ENCODE peak calls at places on chromosomes 6 and 20, in eight cellular contexts. V is SK-N-SH, D is vagina, B is stomach, K is breast epithelium, E is Panc1, Y is prostate gland, H is transverse colon. Q is an unnamed sample.

GRCh38 chr20:38418509-38419204 is 16.5 kb downstream of the SNHG17 start:
- DNase-seq in D (no peak), B (peak; percentile 35), Y (no peak), K (no peak), V (no peak), E (no peak), H (no peak), Q (no peak)

GRCh38 chr6:52390361-52390727 is 28.4 kb downstream of the PAQR8 start:
- DNase-seq in H (no peak), E (no peak), V (peak; percentile 34), Y (peak; percentile 21), K (no peak), B (no peak), D (no peak), Q (no peak)

GRCh38 chr6:36666726-36667591 is 11.6 kb upstream of the CDKN1A start:
- DNase-seq in H (peak; percentile 65), B (peak; percentile 47), V (peak; percentile 62), D (no peak), Y (peak; percentile 79), K (peak; percentile 87), E (no peak), Q (no peak)

GRCh38 chr6:44606506-44606905 is 219.0 kb downstream of the CDC5L start:
- DNase-seq in V (no peak), E (no peak), Y (peak; percentile 9), K (no peak), D (no peak), B (no peak), H (no peak), Q (no peak)

GRCh38 chr6:55825402-55826051 is 49.9 kb downstream of the BMP5 start:
- DNase-seq in D (no peak), K (no peak), E (peak; percentile 55), Y (no peak), V (no peak), H (no peak), B (no peak), Q (no peak)

GRCh38 chr20:38550274-38550673 is 30.7 kb upstream of the ADIG start:
- DNase-seq in K (no peak), Y (no peak), H (no peak), V (no peak), D (no peak), B (no peak), E (no peak), Q (no peak)

GRCh38 chr20:19826179-19826914 is 68.3 kb downstream of the RIN2 start:
- DNase-seq in E (no peak), K (no peak), V (no peak), D (no peak), B (no peak), H (no peak), Y (no peak), Q (no peak)

GRCh38 chr6:2230659-2231277 is 14.6 kb downstream of the GMDS start:
- DNase-seq in B (no peak), D (no peak), E (no peak), V (no peak), Y (no peak), H (no peak), K (no peak), Q (no peak)

GRCh38 chr6:17427617-17428016 is 34.2 kb downstream of the CAP2 start:
- DNase-seq in D (no peak), K (no peak), Y (no peak), E (no peak), H (no peak), B (no peak), V (no peak), Q (no peak)

GRCh38 chr6:35586542-35586941 is 73.8 kb upstream of the TULP1 start:
- DNase-seq in E (no peak), V (no peak), H (no peak), D (no peak), K (peak; percentile 74), B (no peak), Y (no peak), Q (no peak)

GRCh38 chr6:142871910-142872331 is 73.1 kb downstream of the HIVEP2 start:
- DNase-seq in E (no peak), V (no peak), K (peak; percentile 63), D (no peak), H (peak; percentile 59), B (no peak), Y (peak; percentile 29), Q (no peak)

GRCh38 chr20:25529295-25529951 is 55.9 kb downstream of the NINL start:
- DNase-seq in H (no peak), K (no peak), Y (no peak), E (no peak), D (no peak), V (no peak), B (no peak), Q (no peak)

GRCh38 chr20:41249781-41250281 is 67.7 kb downstream of the ZHX3 start:
- DNase-seq in E (no peak), K (no peak), Y (no peak), V (peak; percentile 18), D (no peak), H (no peak), B (no peak), Q (no peak)

GRCh38 chr6:126064994-126065401 is 78.7 kb downstream of the TRMT11 start:
- DNase-seq in Y (no peak), V (peak; percentile 36), D (no peak), H (no peak), K (no peak), B (peak; percentile 38), E (no peak), Q (no peak)

GRCh38 chr20:43988451-43988850 is 73.8 kb downstream of the TOX2 start:
- DNase-seq in Y (no peak), K (no peak), B (no peak), E (no peak), D (no peak), H (peak; percentile 23), V (no peak), Q (no peak)

GRCh38 chr20:19419420-19419819 is 207.0 kb downstream of the SLC24A3 start:
- DNase-seq in B (no peak), V (no peak), H (no peak), Y (no peak), D (no peak), K (no peak), E (no peak), Q (no peak)

GRCh38 chr6:55617272-55617671 is 38.3 kb upstream of the HMGCLL1 start:
- DNase-seq in Y (no peak), H (no peak), E (peak; percentile 13), B (no peak), K (no peak), V (peak; percentile 16), D (no peak), Q (peak; percentile 24)

DNA sequence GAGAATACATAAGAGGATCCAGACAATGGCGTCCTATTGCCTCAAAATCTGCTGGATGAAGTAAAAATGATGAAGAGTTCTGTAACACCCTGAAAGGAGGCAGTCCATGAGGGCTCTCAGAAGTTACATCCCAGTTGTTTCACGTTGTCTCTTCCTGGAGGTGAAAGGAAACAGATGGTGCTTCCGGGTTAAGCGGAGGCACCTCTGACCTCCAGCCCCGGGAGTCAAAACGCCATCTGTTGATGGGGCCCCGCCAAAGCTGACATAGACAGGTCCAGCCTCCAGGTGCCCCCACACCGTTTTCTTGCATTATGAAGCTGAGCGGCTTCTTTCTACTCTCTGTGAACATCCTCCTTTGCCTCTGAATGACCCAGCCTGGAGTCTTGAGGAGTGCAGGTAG is 9.5 kb downstream of the SEMG2 start:
- DNase-seq in H (no peak), K (no peak), B (no peak), V (no peak), D (no peak), Y (no peak), E (no peak), Q (no peak)
- TF ChIP-seq POLR2AphosphoS5 in H (no peak), K (no peak), B (no peak), V (no peak), D (no peak), Y (no peak), E (no peak), Q (no peak)

GRCh38 chr20:55701467-55701866 is 303.9 kb downstream of the CBLN4 start:
- DNase-seq in D (no peak), Y (no peak), E (no peak), B (no peak), K (no peak), H (no peak), V (no peak), Q (no peak)
- H3K9me3 ChIP-seq in D (no peaks in the 10 kb centered on the region), Y (no peaks in the 10 kb centered on the region), E (no peaks in the 10 kb centered on the region), B (no peaks in the 10 kb centered on the region), K (no peaks in the 10 kb centered on the region), H (no peaks in the 10 kb centered on the region), V (no peaks in the 10 kb centered on the region), Q (no peaks in the 10 kb centered on the region)

GRCh38 chr6:11460001-11460668 is 77.4 kb upstream of the TMEM170B start:
- DNase-seq in K (no peak), E (no peak), V (no peak), H (no peak), Y (no peak), D (no peak), B (no peak), Q (no peak)

GRCh38 chr6:11458509-11458908 is 79.0 kb upstream of the TMEM170B start:
- DNase-seq in E (no peak), D (no peak), B (no peak), V (no peak), K (no peak), Y (no peak), H (no peak), Q (no peak)

GRCh38 chr6:11459002-11459658 is 78.4 kb upstream of the TMEM170B start:
- DNase-seq in E (no peak), Y (no peak), H (no peak), K (no peak), B (no peak), V (no peak), D (no peak), Q (no peak)

GRCh38 chr6:11462742-11463414 is 74.7 kb upstream of the TMEM170B start:
- DNase-seq in K (no peak), E (no peak), Y (no peak), D (no peak), H (no peak), B (no peak), V (no peak), Q (no peak)

GRCh38 chr6:11460837-11461661 is 76.5 kb upstream of the TMEM170B start:
- DNase-seq in K (no peak), B (no peak), Y (no peak), H (no peak), E (no peak), D (no peak), V (no peak), Q (no peak)
- TF ChIP-seq POLR2AphosphoS5 in K (no peak), B (no peak), Y (no peak), H (no peak), E (no peak), D (no peak), V (no peak), Q (no peak)

DNA sequence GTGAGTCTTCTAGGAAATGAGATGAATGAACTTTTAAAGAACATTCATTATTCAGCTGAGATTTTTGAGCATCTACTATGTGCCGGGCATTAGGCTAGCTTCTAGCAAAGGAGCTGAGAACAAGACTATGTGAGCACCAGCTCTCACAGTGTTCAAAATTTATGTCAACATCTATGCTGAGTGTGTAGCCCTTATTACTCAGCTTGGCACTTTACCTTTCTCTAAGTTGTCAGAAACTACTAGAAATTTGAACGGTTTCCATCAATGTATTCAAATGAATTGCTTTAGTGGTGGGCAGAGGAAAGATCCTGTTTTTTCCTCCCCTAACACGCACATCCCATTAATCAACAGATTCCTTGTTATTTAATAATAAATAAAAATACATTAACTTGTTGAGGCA is 33.3 kb downstream of the CYP24A1 start:
- DNase-seq in D (no peak), E (no peak), B (no peak), K (no peak), V (no peak), Y (no peak), H (no peak), Q (no peak)
- H3K9me3 ChIP-seq in D (no peaks in the 10 kb centered on the region), E (no peaks in the 10 kb centered on the region), B (peaks cover 5% of the 10 kb centered on the region), K (no peaks in the 10 kb centered on the region), V (no peaks in the 10 kb centered on the region), Y (no peaks in the 10 kb centered on the region), H (no peaks in the 10 kb centered on the region), Q (no peaks in the 10 kb centered on the region)

GRCh38 chr6:42224222-42225042 is 6.8 kb upstream of the MRPS10 start:
- DNase-seq in B (no peak), H (no peak), Y (no peak), D (no peak), V (no peak), K (no peak), E (peak; percentile 98), Q (no peak)
- TF ChIP-seq POLR2AphosphoS5 in B (no peak), H (peak; percentile 68), Y (no peak), D (no peak), V (peak; percentile 71), K (no peak), E (peak; percentile 89), Q (no peak)

Q was measured in SK-N-MC.